ENCODE peak calls at places on chromosome 9, in six cellular contexts. One of them, this sample, is unnamed.

GRCh38 chr9:69671904-69672827 is at the start of gene APBA1:
- DNase-seq in amygdala: peak
- DNase-seq in AG04450: no peak
- DNase-seq in lower lobe of right lung: peak
- DNase-seq in EH: peak
- DNase-seq in body of pancreas: peak
- DNase-seq in this sample: peak

GRCh38 chr9:87135074-87135473 is 187.8 kb upstream of the GAS1 start:
- DNase-seq in AG04450: no peak
- DNase-seq in body of pancreas: no peak
- DNase-seq in lower lobe of right lung: no peak
- DNase-seq in amygdala: no peak
- DNase-seq in EH: no peak
- DNase-seq in this sample: no peak

GRCh38 chr9:129572517-129572916 is 48.4 kb downstream of the C9orf50 start:
- DNase-seq in EH: no peak
- DNase-seq in AG04450: no peak
- DNase-seq in body of pancreas: no peak
- DNase-seq in amygdala: no peak
- DNase-seq in lower lobe of right lung: no peak
- DNase-seq in this sample: no peak

GRCh38 chr9:81214975-81215374 is 474.4 kb downstream of the TLE1 start:
- DNase-seq in body of pancreas: no peak
- DNase-seq in lower lobe of right lung: no peak
- DNase-seq in AG04450: no peak
- DNase-seq in EH: no peak
- DNase-seq in amygdala: no peak
- DNase-seq in this sample: no peak

GRCh38 chr9:81801190-81801589 is 111.8 kb upstream of the TLE1 start:
- DNase-seq in lower lobe of right lung: no peak
- DNase-seq in body of pancreas: no peak
- DNase-seq in amygdala: no peak
- DNase-seq in AG04450: no peak
- DNase-seq in EH: peak
- DNase-seq in this sample: peak

GRCh38 chr9:123807241-123807640 is 122.7 kb downstream of the DENND1A start:
- DNase-seq in EH: no peak
- DNase-seq in amygdala: no peak
- DNase-seq in AG04450: no peak
- DNase-seq in body of pancreas: no peak
- DNase-seq in lower lobe of right lung: no peak
- DNase-seq in this sample: peak

GRCh38 chr9:2570615-2571479 is 50.7 kb upstream of the VLDLR start:
- DNase-seq in body of pancreas: peak
- DNase-seq in amygdala: peak
- DNase-seq in AG04450: peak
- DNase-seq in EH: peak
- DNase-seq in lower lobe of right lung: peak
- DNase-seq in this sample: peak

GRCh38 chr9:134243778-134244467 is 79.6 kb upstream of the RNU6ATAC start:
- DNase-seq in AG04450: peak
- DNase-seq in body of pancreas: no peak
- DNase-seq in EH: peak
- DNase-seq in amygdala: no peak
- DNase-seq in lower lobe of right lung: peak
- DNase-seq in this sample: peak

GRCh38 chr9:93702261-93702660 is 125.9 kb downstream of the PHF2 start:
- DNase-seq in amygdala: no peak
- DNase-seq in body of pancreas: no peak
- DNase-seq in lower lobe of right lung: no peak
- DNase-seq in AG04450: no peak
- DNase-seq in EH: no peak
- DNase-seq in this sample: no peak

GRCh38 chr9:92917176-92917800 is 30.0 kb upstream of the FGD3 start:
- DNase-seq in lower lobe of right lung: no peak
- DNase-seq in EH: no peak
- DNase-seq in amygdala: no peak
- DNase-seq in AG04450: no peak
- DNase-seq in body of pancreas: no peak
- DNase-seq in this sample: no peak

GRCh38 chr9:106017198-106017740 is 322.9 kb downstream of the TMEM38B start:
- DNase-seq in body of pancreas: no peak
- DNase-seq in AG04450: no peak
- DNase-seq in EH: no peak
- DNase-seq in lower lobe of right lung: no peak
- DNase-seq in amygdala: no peak
- DNase-seq in this sample: no peak

GRCh38 chr9:36928670-36929349 is 105.3 kb downstream of the PAX5 start:
- DNase-seq in AG04450: no peak
- DNase-seq in body of pancreas: no peak
- DNase-seq in amygdala: no peak
- DNase-seq in lower lobe of right lung: no peak
- DNase-seq in EH: peak
- DNase-seq in this sample: peak

GRCh38 chr9:136511670-136512592 is 29.1 kb upstream of the SEC16A start:
- DNase-seq in body of pancreas: no peak
- DNase-seq in lower lobe of right lung: peak
- DNase-seq in amygdala: peak
- DNase-seq in AG04450: no peak
- DNase-seq in EH: no peak
- DNase-seq in this sample: no peak

GRCh38 chr9:121634329-121634784 is 17.1 kb upstream of the DAB2IP start:
- DNase-seq in body of pancreas: no peak
- DNase-seq in amygdala: no peak
- DNase-seq in EH: no peak
- DNase-seq in lower lobe of right lung: no peak
- DNase-seq in AG04450: no peak
- DNase-seq in this sample: no peak

GRCh38 chr9:35645736-35646582 is 4.8 kb downstream of the SIT1 start:
- DNase-seq in body of pancreas: peak
- DNase-seq in AG04450: no peak
- DNase-seq in EH: no peak
- DNase-seq in amygdala: no peak
- DNase-seq in lower lobe of right lung: peak
- DNase-seq in this sample: peak

GRCh38 chr9:109604788-109605187 is 106.7 kb upstream of the PTPN3 start:
- DNase-seq in EH: no peak
- DNase-seq in lower lobe of right lung: no peak
- DNase-seq in body of pancreas: no peak
- DNase-seq in amygdala: no peak
- DNase-seq in AG04450: no peak
- DNase-seq in this sample: no peak

This sample was measured in GM23248.